ENCODE peak calls at places on chromosomes 7 and 10, in seven cellular contexts. H is SJSA1, D is heart left ventricle, L is fibroblast of lung, V is adipocyte, S is ovary, P is HCT116. N is an unnamed sample. For H3K27me3 and H3K4me1, the result is how much of the 10 kb centered on the place peaks cover.

GRCh38 chr10:21614000-21614399 is 80.0 kb downstream of the MLLT10 start:
- DNase-seq in H (no peak), D (no peak), L (no peak), V (no peak), S (no peak), P (no peak), N (no peak)

GRCh38 chr10:43437141-43437860 is 390 bp downstream of the ZNF487 start:
- DNase-seq in H (no peak), D (peak), L (no peak), V (peak), S (no peak), P (no peak), N (no peak)

GRCh38 chr10:97574374-97575100 is 2.0 kb downstream of the ANKRD2 start:
- DNase-seq in H (peak), D (peak), L (peak), V (peak), S (no peak), P (peak), N (peak)

GRCh38 chr7:17946591-17946990 is 6.3 kb upstream of the SNX13 start:
- DNase-seq in H (no peak), D (no peak), L (no peak), V (no peak), S (no peak), P (no peak), N (no peak)

GRCh38 chr10:71372882-71373495 is 23.7 kb upstream of the CDH23 start:
- DNase-seq in H (no peak), D (no peak), L (no peak), V (no peak), S (no peak), P (no peak), N (no peak)

GRCh38 chr7:28433604-28434254 is 21.4 kb downstream of the CREB5 start:
- DNase-seq in H (no peak), D (peak), L (peak), V (peak), S (peak), P (no peak), N (peak)

GRCh38 chr10:48557511-48558123 is 47.3 kb downstream of the ARHGAP22 start:
- DNase-seq in H (no peak), D (no peak), L (no peak), V (no peak), S (no peak), P (no peak), N (peak)

GRCh38 chr10:5292196-5292735 is 72.5 kb upstream of the UCN3 start:
- DNase-seq in H (no peak), D (no peak), L (no peak), V (no peak), S (no peak), P (no peak), N (no peak)

GRCh38 chr10:62177111-62177510 is 91.5 kb downstream of the RTKN2 start:
- DNase-seq in H (no peak), D (no peak), L (no peak), V (no peak), S (no peak), P (no peak), N (no peak)

GRCh38 chr10:77038412-77038806 is 599.2 kb downstream of the KCNMA1 start:
- DNase-seq in H (no peak), D (no peak), L (no peak), V (no peak), S (no peak), P (no peak), N (no peak)

GRCh38 chr7:36723951-36724664 is at the start of gene AOAH:
- DNase-seq in H (no peak), D (peak), L (no peak), V (no peak), S (no peak), P (no peak), N (peak)

GRCh38 chr7:2233876-2234275 is 1.1 kb upstream of the MAD1L1 start:
- DNase-seq in H (no peak), D (no peak), L (no peak), V (no peak), S (no peak), P (no peak), N (no peak)

GRCh38 chr10:689433-690226 is at the start of gene DIP2C:
- DNase-seq in H (peak), D (peak), L (peak), V (peak), S (peak), P (peak), N (peak)

GRCh38 chr10:109933984-109934565 is 10.8 kb upstream of the XPNPEP1 start:
- DNase-seq in H (no peak), D (peak), L (peak), V (no peak), S (no peak), P (no peak), N (no peak)

GRCh38 chr7:143884978-143885559 is 16.9 kb downstream of the TCAF1 start:
- DNase-seq in H (no peak), D (peak), L (peak), V (peak), S (peak), P (no peak), N (peak)

GRCh38 chr10:24541239-24541753 is 182.4 kb downstream of the ARHGAP21 start:
- DNase-seq in H (no peak), D (no peak), L (no peak), V (no peak), S (no peak), P (no peak), N (no peak)

GRCh38 chr10:34194259-34194658 is 620.8 kb downstream of the PARD3 start:
- DNase-seq in H (peak), D (no peak), L (peak), V (peak), S (no peak), P (no peak), N (peak)

GRCh38 chr7:30028749-30029635 is 780 bp downstream of the PLEKHA8 start:
- DNase-seq in H (peak), D (peak), L (peak), V (peak), S (peak), P (peak), N (peak)

GRCh38 chr10:8800426-8800825 is 745.9 kb downstream of the GATA3 start:
- DNase-seq in H (no peak), D (no peak), L (no peak), V (no peak), S (no peak), P (no peak), N (no peak)

GRCh38 chr10:8853048-8853447 is 798.6 kb downstream of the GATA3 start:
- DNase-seq in H (no peak), D (no peak), L (no peak), V (no peak), S (no peak), P (no peak), N (no peak)

GRCh38 chr7:151244156-151244870 is 4.2 kb downstream of the SMARCD3 start:
- DNase-seq in H (peak), D (peak), L (peak), V (peak), S (no peak), P (no peak), N (peak)

GRCh38 chr7:95686109-95686508 is 86.2 kb upstream of the DYNC1I1 start:
- DNase-seq in H (peak), D (peak), L (peak), V (peak), S (peak), P (peak), N (peak)

GRCh38 chr10:119346063-119346835 is 138.9 kb downstream of the GRK5 start:
- DNase-seq in H (no peak), D (peak), L (no peak), V (no peak), S (no peak), P (no peak), N (no peak)

GRCh38 chr10:99235469-99235871 is at the start of gene HPSE2:
- DNase-seq in H (no peak), D (no peak), L (no peak), V (no peak), S (no peak), P (no peak), N (no peak)

GRCh38 chr10:99235872-99236626 is 397 bp upstream of the HPSE2 start:
- DNase-seq in H (no peak), D (no peak), L (peak), V (no peak), S (no peak), P (no peak), N (no peak)

GRCh38 chr10:99234067-99234738 is 1.4 kb downstream of the HPSE2 start:
- DNase-seq in H (peak), D (peak), L (peak), V (peak), S (no peak), P (no peak), N (peak)

GRCh38 chr10:99234739-99235468 is 748 bp downstream of the HPSE2 start:
- DNase-seq in H (peak), D (no peak), L (peak), V (peak), S (no peak), P (no peak), N (no peak)

DNA sequence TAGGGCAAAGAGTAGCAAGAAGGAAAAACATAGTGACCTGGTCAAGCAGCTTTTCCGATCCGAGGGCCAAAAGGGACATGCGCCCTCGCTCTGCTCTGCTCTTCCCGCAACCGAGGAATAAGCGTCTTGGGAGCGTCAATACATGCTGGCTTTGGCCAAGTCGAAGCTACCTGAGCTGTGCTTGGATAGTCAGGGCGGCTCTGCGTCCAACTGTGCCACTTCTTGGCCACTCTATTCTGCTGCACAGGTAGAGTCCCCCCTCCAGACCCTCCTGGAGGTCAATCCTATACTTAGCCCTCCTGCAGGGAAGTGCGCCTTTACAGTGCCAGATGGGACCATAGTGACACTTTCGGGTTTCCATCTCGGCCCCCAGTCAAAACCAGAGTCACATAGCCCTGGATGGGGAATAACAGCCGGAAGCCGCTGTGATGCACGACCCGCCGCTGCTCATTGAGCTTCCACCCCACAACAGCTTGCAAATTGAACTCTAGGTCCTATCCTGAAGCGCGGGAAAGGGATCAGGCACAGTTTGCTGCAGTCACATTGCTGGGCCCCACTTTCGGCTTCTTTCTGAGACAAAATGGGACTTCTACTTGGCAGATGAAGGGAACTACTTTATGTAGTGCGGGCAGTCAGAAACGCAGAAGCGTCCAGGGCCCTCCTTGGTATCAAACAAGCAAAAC is 1.1 kb upstream of the HPSE2 start:
- DNase-seq in H (no peak), D (no peak), L (no peak), V (no peak), S (no peak), P (no peak), N (no peak)
- H3K27me3 ChIP-seq in H (under half), D (half or more), L (under half), V (under half), S (under half), P (under half), N (under half)

DNA sequence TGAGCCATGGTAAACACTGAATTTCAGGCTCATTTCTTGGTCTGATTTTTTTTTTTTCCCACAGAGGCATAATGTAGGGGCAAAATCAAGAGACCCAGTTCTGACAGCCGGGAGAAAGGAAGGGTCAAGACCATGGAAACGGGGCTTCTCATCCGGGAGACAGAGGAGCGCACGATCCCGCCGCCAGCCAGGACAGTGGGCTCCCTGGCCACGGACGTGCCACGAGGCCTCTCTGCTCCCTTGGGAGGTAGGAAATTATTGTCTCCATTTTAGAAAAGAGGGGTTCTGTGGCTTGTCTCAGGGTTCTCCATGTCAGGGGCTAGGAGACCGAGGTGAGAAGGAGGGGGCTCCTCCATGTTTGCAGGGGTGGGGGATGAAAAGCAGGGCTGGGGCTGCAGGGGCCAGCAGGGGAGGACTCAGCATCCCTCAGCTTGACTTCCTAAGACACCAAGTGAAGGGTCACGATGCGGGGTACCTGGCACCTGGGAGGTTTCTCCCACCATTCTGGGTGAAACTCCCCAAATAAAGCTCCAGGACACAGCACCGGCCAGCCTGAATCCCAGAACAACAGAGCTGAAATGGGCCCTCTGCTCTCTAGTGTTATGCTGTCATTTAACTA is 37.6 kb downstream of the PPIF start:
- DNase-seq in H (no peak), D (no peak), L (no peak), V (no peak), S (no peak), P (no peak), N (no peak)
- H3K4me1 ChIP-seq in H (under half), D (under half), L (under half), V (under half), S (under half), P (under half), N (under half)

GRCh38 chr7:246451-246850 is 43.5 kb upstream of the FOXL3 start:
- DNase-seq in H (no peak), D (no peak), L (no peak), V (no peak), S (no peak), P (no peak), N (no peak)
- H3K27me3 ChIP-seq in H (under half), D (under half), L (under half), V (under half), S (under half), P (under half), N (under half)

DNA sequence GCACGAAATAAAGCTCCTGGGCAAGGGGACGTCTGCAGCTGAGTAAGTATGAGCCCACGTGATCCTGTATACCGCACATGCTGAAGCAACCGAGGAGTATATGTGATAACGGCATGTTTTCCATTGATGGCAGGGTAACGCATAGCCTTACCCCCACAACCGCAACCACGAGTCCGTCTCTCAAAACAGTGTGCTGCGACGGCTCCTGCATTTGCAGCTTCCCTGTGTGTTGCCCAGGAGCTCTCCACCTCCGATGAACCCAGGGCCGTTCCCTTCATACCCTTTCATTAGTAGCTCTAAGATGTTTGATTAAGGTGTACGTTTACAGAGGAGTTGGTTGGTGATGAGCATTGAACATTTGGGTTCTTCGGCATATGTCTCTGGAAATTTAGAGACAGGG is 69.3 kb downstream of the MGMT start:
- DNase-seq in H (no peak), D (no peak), L (no peak), V (no peak), S (no peak), P (no peak), N (no peak)
- H3K4me1 ChIP-seq in H (under half), D (under half), L (under half), V (under half), S (under half), P (under half), N (under half)

GRCh38 chr7:136874393-136875032 is 6.1 kb downstream of the CHRM2 start:
- DNase-seq in H (no peak), D (no peak), L (peak), V (peak), S (no peak), P (peak), N (no peak)
- H3K27me3 ChIP-seq in H (under half), D (under half), L (under half), V (under half), S (under half), P (under half), N (under half)

DNA sequence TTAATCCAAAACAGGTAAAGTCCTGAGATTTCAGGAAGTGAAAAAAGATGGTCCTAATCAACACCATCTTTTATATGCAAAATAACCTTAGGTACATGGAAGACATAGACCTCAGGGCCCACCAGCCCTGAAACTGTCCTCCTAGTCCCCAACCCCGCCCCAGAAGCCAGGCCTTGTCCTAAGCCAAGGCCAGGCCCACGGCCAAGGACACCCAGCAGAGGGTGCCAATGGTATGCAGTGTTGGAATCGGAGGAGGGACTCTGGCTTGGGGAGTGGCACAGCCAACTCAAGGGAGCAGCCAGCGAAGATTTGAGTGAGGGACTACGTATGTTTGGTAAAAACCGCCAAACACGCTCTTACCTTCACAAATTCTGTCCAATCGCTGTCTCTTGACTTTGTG is 96.7 kb downstream of the ZRANB1 start:
- DNase-seq in H (no peak), D (peak), L (no peak), V (no peak), S (no peak), P (peak), N (peak)
- H3K4me1 ChIP-seq in H (half or more), D (under half), L (under half), V (under half), S (under half), P (half or more), N (half or more)